ENCODE peak calls at places on chromosomes 13 and 19, in eight cellular contexts. One of them, this sample, is unnamed.
A peak's percentile ranks its signal among the peaks of the same experiment; 100 is the strongest.

GRCh38 chr19:13717194-13717643 is 47.1 kb upstream of the MRI1 start:
- DNase-seq in GM23338: no peak
- DNase-seq in K562: peak; percentile 87
- DNase-seq in HCT116: no peak
- DNase-seq in H1: no peak
- DNase-seq in endothelial cell of umbilical vein: no peak
- DNase-seq in HepG2: no peak
- DNase-seq in GM12878: no peak
- DNase-seq in this sample: no peak

GRCh38 chr19:30226464-30227070 is 145.6 kb upstream of the ZNF536 start:
- DNase-seq in GM23338: peak; percentile 32
- DNase-seq in K562: no peak
- DNase-seq in HCT116: no peak
- DNase-seq in H1: no peak
- DNase-seq in endothelial cell of umbilical vein: no peak
- DNase-seq in HepG2: no peak
- DNase-seq in GM12878: no peak
- DNase-seq in this sample: no peak

GRCh38 chr13:26133286-26133685 is 81.5 kb upstream of the SHISA2 start:
- DNase-seq in GM23338: peak; percentile 28
- DNase-seq in K562: no peak
- DNase-seq in HCT116: no peak
- DNase-seq in H1: no peak
- DNase-seq in endothelial cell of umbilical vein: peak; percentile 9
- DNase-seq in HepG2: no peak
- DNase-seq in GM12878: no peak
- DNase-seq in this sample: no peak

GRCh38 chr13:59447846-59448620 is 715.7 kb downstream of the DIAPH3 start:
- DNase-seq in GM23338: peak; percentile 98
- DNase-seq in K562: no peak
- DNase-seq in HCT116: no peak
- DNase-seq in H1: peak; percentile 87
- DNase-seq in endothelial cell of umbilical vein: no peak
- DNase-seq in HepG2: peak; percentile 5
- DNase-seq in GM12878: no peak
- DNase-seq in this sample: no peak

GRCh38 chr13:32538621-32539246 is at the start of gene N4BP2L2:
- DNase-seq in GM23338: peak; percentile 98
- DNase-seq in K562: peak; percentile 95
- DNase-seq in HCT116: peak; percentile 93
- DNase-seq in H1: peak; percentile 82
- DNase-seq in endothelial cell of umbilical vein: peak; percentile 99
- DNase-seq in HepG2: peak; percentile 96
- DNase-seq in GM12878: peak; percentile 94
- DNase-seq in this sample: peak; percentile 96

GRCh38 chr13:44734204-44734707 is 158.1 kb upstream of the TSC22D1 start:
- DNase-seq in GM23338: no peak
- DNase-seq in K562: no peak
- DNase-seq in HCT116: no peak
- DNase-seq in H1: no peak
- DNase-seq in endothelial cell of umbilical vein: no peak
- DNase-seq in HepG2: no peak
- DNase-seq in GM12878: no peak
- DNase-seq in this sample: peak; percentile 40

GRCh38 chr13:32811297-32811800 is 204.9 kb upstream of the KL start:
- DNase-seq in GM23338: no peak
- DNase-seq in K562: no peak
- DNase-seq in HCT116: no peak
- DNase-seq in H1: no peak
- DNase-seq in endothelial cell of umbilical vein: no peak
- DNase-seq in HepG2: no peak
- DNase-seq in GM12878: peak; percentile 62
- DNase-seq in this sample: peak; percentile 18

GRCh38 chr19:45906221-45906620 is 3.8 kb upstream of the MYPOP start:
- DNase-seq in GM23338: no peak
- DNase-seq in K562: no peak
- DNase-seq in HCT116: no peak
- DNase-seq in H1: no peak
- DNase-seq in endothelial cell of umbilical vein: no peak
- DNase-seq in HepG2: no peak
- DNase-seq in GM12878: no peak
- DNase-seq in this sample: no peak

GRCh38 chr19:33580026-33580644 is 41.6 kb upstream of the CHST8 start:
- DNase-seq in GM23338: no peak
- DNase-seq in K562: no peak
- DNase-seq in HCT116: no peak
- DNase-seq in H1: no peak
- DNase-seq in endothelial cell of umbilical vein: no peak
- DNase-seq in HepG2: peak; percentile 20
- DNase-seq in GM12878: no peak
- DNase-seq in this sample: no peak

GRCh38 chr13:93680329-93680728 is 453.7 kb downstream of the GPC6 start:
- DNase-seq in GM23338: peak; percentile 13
- DNase-seq in K562: no peak
- DNase-seq in HCT116: no peak
- DNase-seq in H1: no peak
- DNase-seq in endothelial cell of umbilical vein: no peak
- DNase-seq in HepG2: no peak
- DNase-seq in GM12878: no peak
- DNase-seq in this sample: no peak

GRCh38 chr19:30428281-30428680 is 56.1 kb downstream of the ZNF536 start:
- DNase-seq in GM23338: no peak
- DNase-seq in K562: no peak
- DNase-seq in HCT116: no peak
- DNase-seq in H1: no peak
- DNase-seq in endothelial cell of umbilical vein: no peak
- DNase-seq in HepG2: no peak
- DNase-seq in GM12878: no peak
- DNase-seq in this sample: no peak

GRCh38 chr19:55333870-55334269 is 5.8 kb upstream of the KMT5C start:
- DNase-seq in GM23338: no peak
- DNase-seq in K562: no peak
- DNase-seq in HCT116: no peak
- DNase-seq in H1: no peak
- DNase-seq in endothelial cell of umbilical vein: no peak
- DNase-seq in HepG2: peak; percentile 91
- DNase-seq in GM12878: no peak
- DNase-seq in this sample: no peak

GRCh38 chr19:7850429-7850819 is 20.4 kb downstream of the EVI5L start:
- DNase-seq in GM23338: no peak
- DNase-seq in K562: no peak
- DNase-seq in HCT116: no peak
- DNase-seq in H1: no peak
- DNase-seq in endothelial cell of umbilical vein: no peak
- DNase-seq in HepG2: no peak
- DNase-seq in GM12878: no peak
- DNase-seq in this sample: no peak

GRCh38 chr13:25796474-25796873 is 255.3 kb downstream of the SHISA2 start:
- DNase-seq in GM23338: no peak
- DNase-seq in K562: no peak
- DNase-seq in HCT116: no peak
- DNase-seq in H1: no peak
- DNase-seq in endothelial cell of umbilical vein: no peak
- DNase-seq in HepG2: no peak
- DNase-seq in GM12878: no peak
- DNase-seq in this sample: no peak

GRCh38 chr13:109606404-109607028 is 179.9 kb downstream of the IRS2 start:
- DNase-seq in GM23338: no peak
- DNase-seq in K562: no peak
- DNase-seq in HCT116: no peak
- DNase-seq in H1: no peak
- DNase-seq in endothelial cell of umbilical vein: no peak
- DNase-seq in HepG2: no peak
- DNase-seq in GM12878: no peak
- DNase-seq in this sample: no peak

GRCh38 chr13:113448885-113449692 is 4.2 kb downstream of the ADPRHL1 start:
- DNase-seq in GM23338: no peak
- DNase-seq in K562: peak; percentile 93
- DNase-seq in HCT116: peak; percentile 96
- DNase-seq in H1: no peak
- DNase-seq in endothelial cell of umbilical vein: no peak
- DNase-seq in HepG2: peak; percentile 91
- DNase-seq in GM12878: peak; percentile 4
- DNase-seq in this sample: peak; percentile 42

GRCh38 chr13:26062853-26063444 is 11.1 kb upstream of the SHISA2 start:
- DNase-seq in GM23338: peak; percentile 74
- DNase-seq in K562: peak; percentile 24
- DNase-seq in HCT116: peak; percentile 31
- DNase-seq in H1: no peak
- DNase-seq in endothelial cell of umbilical vein: peak; percentile 64
- DNase-seq in HepG2: peak; percentile 59
- DNase-seq in GM12878: no peak
- DNase-seq in this sample: peak; percentile 50

GRCh38 chr19:6835501-6835900 is 51.9 kb upstream of the ADGRE1 start:
- DNase-seq in GM23338: no peak
- DNase-seq in K562: no peak
- DNase-seq in HCT116: no peak
- DNase-seq in H1: no peak
- DNase-seq in endothelial cell of umbilical vein: no peak
- DNase-seq in HepG2: no peak
- DNase-seq in GM12878: no peak
- DNase-seq in this sample: no peak

GRCh38 chr13:36801035-36801434 is 18.0 kb upstream of the RFXAP start:
- DNase-seq in GM23338: no peak
- DNase-seq in K562: no peak
- DNase-seq in HCT116: no peak
- DNase-seq in H1: no peak
- DNase-seq in endothelial cell of umbilical vein: no peak
- DNase-seq in HepG2: no peak
- DNase-seq in GM12878: no peak
- DNase-seq in this sample: no peak

GRCh38 chr13:98265669-98266551 is 88.8 kb upstream of the RNF113B start:
- DNase-seq in GM23338: no peak
- DNase-seq in K562: no peak
- DNase-seq in HCT116: no peak
- DNase-seq in H1: no peak
- DNase-seq in endothelial cell of umbilical vein: no peak
- DNase-seq in HepG2: peak; percentile 98
- DNase-seq in GM12878: no peak
- DNase-seq in this sample: no peak

GRCh38 chr19:52473655-52474350 is 20.4 kb downstream of the ZNF578 start:
- DNase-seq in GM23338: no peak
- DNase-seq in K562: no peak
- DNase-seq in HCT116: no peak
- DNase-seq in H1: no peak
- DNase-seq in endothelial cell of umbilical vein: no peak
- DNase-seq in HepG2: no peak
- DNase-seq in GM12878: no peak
- DNase-seq in this sample: no peak

GRCh38 chr19:2149980-2150793 is 1.2 kb downstream of the AP3D1 start:
- DNase-seq in GM23338: peak; percentile 47
- DNase-seq in K562: peak; percentile 38
- DNase-seq in HCT116: no peak
- DNase-seq in H1: no peak
- DNase-seq in endothelial cell of umbilical vein: peak; percentile 19
- DNase-seq in HepG2: no peak
- DNase-seq in GM12878: no peak
- DNase-seq in this sample: no peak

GRCh38 chr13:102128216-102128800 is 273.5 kb downstream of the FGF14 start:
- DNase-seq in GM23338: no peak
- DNase-seq in K562: no peak
- DNase-seq in HCT116: no peak
- DNase-seq in H1: no peak
- DNase-seq in endothelial cell of umbilical vein: no peak
- DNase-seq in HepG2: no peak
- DNase-seq in GM12878: no peak
- DNase-seq in this sample: no peak

DNA sequence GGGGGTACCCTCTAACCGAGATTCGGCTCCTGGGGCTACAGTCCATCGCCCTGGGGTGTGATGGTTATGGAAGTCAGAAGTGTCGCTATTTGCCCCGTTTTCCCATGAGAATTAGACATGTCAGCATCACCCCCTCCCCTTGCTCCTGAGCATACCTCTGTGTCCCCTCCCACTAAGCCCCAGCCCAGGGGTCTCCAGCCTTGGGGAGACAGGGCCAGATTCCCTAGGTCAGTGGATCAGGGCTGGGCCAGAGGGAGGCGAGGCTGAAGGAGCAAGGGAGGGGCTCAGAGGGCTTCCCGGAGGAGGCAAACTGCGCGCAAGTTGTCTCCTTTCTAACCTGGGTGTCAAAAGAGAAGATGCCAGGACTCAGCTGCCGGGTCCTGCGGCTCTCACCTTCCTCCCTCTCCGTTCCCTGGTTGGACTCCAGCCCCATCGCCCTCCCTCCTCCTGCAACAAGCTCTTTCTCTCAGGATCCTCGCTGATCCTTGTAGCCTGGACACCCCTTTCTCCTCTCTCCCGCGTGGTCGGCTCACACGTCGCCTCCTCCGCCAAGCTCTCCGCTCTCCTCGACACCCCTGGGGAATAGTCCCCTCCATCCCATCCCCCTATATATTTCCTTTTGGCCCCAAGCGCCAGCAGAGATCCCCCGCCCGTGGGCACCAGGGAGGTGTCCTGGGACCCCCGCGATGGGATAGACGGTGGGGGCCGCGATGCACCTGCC is 459 bp upstream of the TMEM59L start:
- DNase-seq in GM23338: peak; percentile 53
- DNase-seq in K562: no peak
- DNase-seq in HCT116: no peak
- DNase-seq in H1: no peak
- DNase-seq in endothelial cell of umbilical vein: no peak
- DNase-seq in HepG2: no peak
- DNase-seq in GM12878: no peak
- DNase-seq in this sample: no peak
- TF ChIP-seq EZH2 in GM23338: peak; percentile 47
- TF ChIP-seq EZH2 in K562: no peak
- TF ChIP-seq EZH2 in HCT116: no peak
- TF ChIP-seq EZH2 in H1: no peak
- TF ChIP-seq EZH2 in endothelial cell of umbilical vein: peak; percentile 89
- TF ChIP-seq EZH2 in HepG2: no peak
- TF ChIP-seq EZH2 in GM12878: no peak
- TF ChIP-seq EZH2 in this sample: no peak

GRCh38 chr19:15934332-15935078 is at the start of gene CYP4F11:
- DNase-seq in GM23338: no peak
- DNase-seq in K562: no peak
- DNase-seq in HCT116: peak; percentile 75
- DNase-seq in H1: no peak
- DNase-seq in endothelial cell of umbilical vein: no peak
- DNase-seq in HepG2: peak; percentile 87
- DNase-seq in GM12878: no peak
- DNase-seq in this sample: no peak
- TF ChIP-seq POLR2AphosphoS5 in GM23338: no peak
- TF ChIP-seq POLR2AphosphoS5 in K562: no peak
- TF ChIP-seq POLR2AphosphoS5 in HCT116: peak; percentile 77
- TF ChIP-seq POLR2AphosphoS5 in H1: no peak
- TF ChIP-seq POLR2AphosphoS5 in endothelial cell of umbilical vein: no peak
- TF ChIP-seq POLR2AphosphoS5 in HepG2: peak; percentile 37
- TF ChIP-seq POLR2AphosphoS5 in GM12878: no peak
- TF ChIP-seq POLR2AphosphoS5 in this sample: no peak

GRCh38 chr13:20709369-20709768 is 5.9 kb downstream of the IL17D start:
- DNase-seq in GM23338: no peak
- DNase-seq in K562: no peak
- DNase-seq in HCT116: no peak
- DNase-seq in H1: no peak
- DNase-seq in endothelial cell of umbilical vein: no peak
- DNase-seq in HepG2: no peak
- DNase-seq in GM12878: no peak
- DNase-seq in this sample: no peak
- H3K27ac ChIP-seq in GM23338: no peak overlapping the region
- H3K27ac ChIP-seq in K562: no peak overlapping the region
- H3K27ac ChIP-seq in HCT116: no peak overlapping the region
- H3K27ac ChIP-seq in H1: no peak overlapping the region
- H3K27ac ChIP-seq in endothelial cell of umbilical vein: peak overlapping the region; percentile 61
- H3K27ac ChIP-seq in HepG2: no peak overlapping the region
- H3K27ac ChIP-seq in GM12878: no peak overlapping the region
- H3K27ac ChIP-seq in this sample: no peak overlapping the region

GRCh38 chr19:3785464-3785937 is 680 bp downstream of the MATK start:
- DNase-seq in GM23338: no peak
- DNase-seq in K562: peak; percentile 65
- DNase-seq in HCT116: no peak
- DNase-seq in H1: no peak
- DNase-seq in endothelial cell of umbilical vein: no peak
- DNase-seq in HepG2: no peak
- DNase-seq in GM12878: no peak
- DNase-seq in this sample: no peak
- TF ChIP-seq EZH2 in GM23338: no peak
- TF ChIP-seq EZH2 in K562: no peak
- TF ChIP-seq EZH2 in HCT116: no peak
- TF ChIP-seq EZH2 in H1: no peak
- TF ChIP-seq EZH2 in endothelial cell of umbilical vein: no peak
- TF ChIP-seq EZH2 in HepG2: no peak
- TF ChIP-seq EZH2 in GM12878: no peak
- TF ChIP-seq EZH2 in this sample: no peak